ENCODE peak calls at places on chromosomes 1 and 21, in five cellular contexts. J is astrocyte of the spinal cord, C is mammary epithelial cell, A is cardiac muscle cell, P is fibroblast of the aortic adventitia. I is an unnamed sample.

GRCh38 chr1:153678519-153679336 is at the start of gene NPR1:
- DNase-seq in J (no peak), C (peak; percentile 31), A (peak; percentile 64), P (peak; percentile 61), I (peak; percentile 27)

GRCh38 chr1:28817133-28817532 is 5.2 kb downstream of the OPRD1 start:
- DNase-seq in J (no peak), C (no peak), A (no peak), P (no peak), I (no peak)

GRCh38 chr1:226635456-226635941 is 86.9 kb downstream of the STUM start:
- DNase-seq in J (no peak), C (peak; percentile 59), A (no peak), P (no peak), I (no peak)

GRCh38 chr1:154863702-154864174 is 6.3 kb downstream of the KCNN3 start:
- DNase-seq in J (peak; percentile 75), C (no peak), A (peak; percentile 48), P (no peak), I (peak; percentile 44)

GRCh38 chr1:52037402-52037814 is 3.8 kb upstream of the KTI12 start:
- DNase-seq in J (no peak), C (no peak), A (peak; percentile 58), P (peak; percentile 14), I (peak; percentile 58)

GRCh38 chr21:33651965-33652680 is 9.8 kb downstream of the ITSN1 start:
- DNase-seq in J (no peak), C (no peak), A (no peak), P (no peak), I (no peak)

GRCh38 chr1:119286587-119287181 is 81.9 kb upstream of the HAO2 start:
- DNase-seq in J (peak; percentile 39), C (peak; percentile 51), A (peak; percentile 53), P (peak; percentile 31), I (peak; percentile 44)

GRCh38 chr1:206723500-206724472 is 39.1 kb downstream of the MAPKAPK2 start:
- DNase-seq in J (peak; percentile 87), C (peak; percentile 50), A (peak; percentile 95), P (peak; percentile 94), I (peak; percentile 85)

GRCh38 chr1:12556957-12557935 is 60.8 kb downstream of the DHRS3 start:
- DNase-seq in J (no peak), C (no peak), A (peak; percentile 39), P (no peak), I (peak; percentile 68)

GRCh38 chr1:36387141-36387949 is 1.6 kb upstream of the STK40 start:
- DNase-seq in J (peak; percentile 78), C (peak; percentile 74), A (peak; percentile 94), P (peak; percentile 97), I (peak; percentile 94)

GRCh38 chr1:1111516-1112236 is 4.2 kb downstream of the C1orf159 start:
- DNase-seq in J (no peak), C (no peak), A (no peak), P (no peak), I (no peak)

GRCh38 chr1:116402333-116402732 is 29.3 kb downstream of the ATP1A1 start:
- DNase-seq in J (no peak), C (no peak), A (no peak), P (no peak), I (no peak)

GRCh38 chr1:22845536-22845935 is 127.1 kb downstream of the LACTBL1 start:
- DNase-seq in J (no peak), C (no peak), A (no peak), P (no peak), I (no peak)

GRCh38 chr1:228017356-228018124 is 10.7 kb downstream of the WNT3A start:
- DNase-seq in J (no peak), C (no peak), A (no peak), P (no peak), I (no peak)

GRCh38 chr1:155984341-155984740 is 6.0 kb upstream of the ARHGEF2 start:
- DNase-seq in J (no peak), C (no peak), A (no peak), P (no peak), I (no peak)

GRCh38 chr1:107870691-107871090 is 94.3 kb downstream of the VAV3 start:
- DNase-seq in J (no peak), C (peak; percentile 42), A (peak; percentile 54), P (peak; percentile 1), I (peak; percentile 62)

GRCh38 chr1:107871259-107871658 is 93.7 kb downstream of the VAV3 start:
- DNase-seq in J (no peak), C (no peak), A (no peak), P (no peak), I (no peak)

GRCh38 chr1:107874221-107874620 is 90.8 kb downstream of the VAV3 start:
- DNase-seq in J (no peak), C (peak; percentile 9), A (peak; percentile 16), P (peak; percentile 2), I (peak; percentile 3)

GRCh38 chr1:107867892-107868291 is 97.1 kb downstream of the VAV3 start:
- DNase-seq in J (no peak), C (no peak), A (no peak), P (no peak), I (no peak)

GRCh38 chr1:107871687-107872086 is 93.3 kb downstream of the VAV3 start:
- DNase-seq in J (no peak), C (no peak), A (no peak), P (no peak), I (no peak)
- H3K4me3 ChIP-seq in J (no peak overlapping the region), C (no peak overlapping the region), A (no peak overlapping the region), P (no peak overlapping the region), I (no peak overlapping the region)

GRCh38 chr21:35559881-35560280 is 500.4 kb downstream of the SETD4 start:
- DNase-seq in J (peak; percentile 71), C (no peak), A (peak; percentile 45), P (peak; percentile 57), I (peak; percentile 60)

GRCh38 chr21:35562876-35563275 is 497.4 kb downstream of the SETD4 start:
- DNase-seq in J (peak; percentile 37), C (no peak), A (peak; percentile 33), P (no peak), I (no peak)

GRCh38 chr21:35561076-35561475 is 499.2 kb downstream of the SETD4 start:
- DNase-seq in J (peak; percentile 36), C (no peak), A (no peak), P (no peak), I (no peak)

GRCh38 chr21:35556536-35556935 is 503.8 kb downstream of the SETD4 start:
- DNase-seq in J (no peak), C (no peak), A (no peak), P (no peak), I (no peak)

GRCh38 chr21:35559128-35559831 is 501.0 kb downstream of the SETD4 start:
- DNase-seq in J (peak; percentile 97), C (peak; percentile 33), A (peak; percentile 93), P (peak; percentile 92), I (peak; percentile 95)
- TF ChIP-seq CTCF in J (no peak), C (no peak), A (no peak), P (no peak), I (peak; percentile 40)

GRCh38 chr1:211514030-211514754 is 22.2 kb upstream of the RD3 start:
- DNase-seq in J (peak; percentile 89), C (peak; percentile 81), A (peak; percentile 91), P (peak; percentile 89), I (peak; percentile 83)

GRCh38 chr1:211518330-211519289 is 26.6 kb upstream of the RD3 start:
- DNase-seq in J (no peak), C (no peak), A (no peak), P (no peak), I (peak; percentile 6)

GRCh38 chr1:211511947-211512346 is 20.0 kb upstream of the RD3 start:
- DNase-seq in J (peak; percentile 85), C (peak; percentile 88), A (peak; percentile 38), P (peak; percentile 46), I (no peak)

GRCh38 chr1:211517006-211517405 is 25.0 kb upstream of the RD3 start:
- DNase-seq in J (no peak), C (no peak), A (no peak), P (no peak), I (no peak)

DNA sequence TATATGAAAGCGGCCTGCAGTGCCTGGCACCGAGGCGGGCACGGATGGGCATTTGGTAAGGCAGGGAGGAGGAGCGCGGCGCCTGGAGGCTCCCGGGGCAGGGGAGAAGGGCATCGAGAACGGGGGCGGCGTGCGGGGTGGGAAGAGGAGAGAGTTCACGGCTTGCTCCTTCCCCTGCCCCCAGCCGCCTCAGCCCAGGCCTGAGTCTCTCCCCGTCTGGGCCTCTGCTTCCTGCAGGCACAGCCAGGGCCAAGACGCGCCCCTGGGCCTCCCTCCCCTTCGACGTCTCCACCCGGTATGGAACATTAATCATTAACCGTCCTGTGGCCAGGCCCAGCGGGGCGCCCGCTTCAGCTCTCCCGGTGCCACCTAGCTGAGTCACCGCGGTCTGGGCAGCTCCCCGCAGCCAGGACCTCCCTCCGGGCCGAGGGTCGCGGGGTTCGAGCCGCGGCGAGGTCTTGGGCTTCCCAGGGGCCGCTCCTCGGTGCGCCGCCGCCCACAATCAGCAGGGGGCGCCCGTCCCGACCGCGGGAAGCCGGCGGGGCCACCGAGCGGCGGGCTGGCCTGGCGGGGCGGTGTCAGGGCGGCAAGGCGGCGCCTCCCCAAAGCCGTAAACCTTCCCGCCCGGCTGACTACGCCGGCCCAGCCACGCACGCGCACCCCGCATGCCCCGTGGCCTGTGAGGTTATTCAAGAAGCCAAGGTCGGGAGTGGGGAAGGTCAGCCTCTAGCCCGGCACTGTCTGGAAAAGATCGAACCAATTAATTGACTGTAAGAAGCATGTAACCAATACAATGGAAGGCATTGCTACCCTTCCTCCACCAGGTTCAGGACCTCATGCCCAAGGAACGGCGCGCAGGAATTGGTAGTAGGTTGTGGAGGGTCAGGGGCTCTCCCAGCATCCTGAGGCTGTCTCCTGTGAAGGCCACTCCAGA is 23.4 kb upstream of the RD3 start:
- DNase-seq in J (peak; percentile 96), C (peak; percentile 92), A (peak; percentile 83), P (peak; percentile 72), I (peak; percentile 68)
- H3K4me3 ChIP-seq in J (no peak overlapping the region), C (peak overlapping the region; percentile 19), A (peak overlapping the region; percentile 3), P (peak overlapping the region; percentile 52), I (peak overlapping the region; percentile 49)

GRCh38 chr21:43916691-43917514 is 51.9 kb downstream of the AGPAT3 start:
- DNase-seq in J (no peak), C (peak; percentile 35), A (peak; percentile 13), P (no peak), I (no peak)

GRCh38 chr21:43918385-43918947 is 53.4 kb downstream of the AGPAT3 start:
- DNase-seq in J (no peak), C (no peak), A (no peak), P (no peak), I (no peak)

GRCh38 chr21:43919283-43919682 is 54.3 kb downstream of the AGPAT3 start:
- DNase-seq in J (no peak), C (no peak), A (no peak), P (no peak), I (no peak)

GRCh38 chr21:43916076-43916475 is 51.1 kb downstream of the AGPAT3 start:
- DNase-seq in J (no peak), C (no peak), A (no peak), P (no peak), I (no peak)

DNA sequence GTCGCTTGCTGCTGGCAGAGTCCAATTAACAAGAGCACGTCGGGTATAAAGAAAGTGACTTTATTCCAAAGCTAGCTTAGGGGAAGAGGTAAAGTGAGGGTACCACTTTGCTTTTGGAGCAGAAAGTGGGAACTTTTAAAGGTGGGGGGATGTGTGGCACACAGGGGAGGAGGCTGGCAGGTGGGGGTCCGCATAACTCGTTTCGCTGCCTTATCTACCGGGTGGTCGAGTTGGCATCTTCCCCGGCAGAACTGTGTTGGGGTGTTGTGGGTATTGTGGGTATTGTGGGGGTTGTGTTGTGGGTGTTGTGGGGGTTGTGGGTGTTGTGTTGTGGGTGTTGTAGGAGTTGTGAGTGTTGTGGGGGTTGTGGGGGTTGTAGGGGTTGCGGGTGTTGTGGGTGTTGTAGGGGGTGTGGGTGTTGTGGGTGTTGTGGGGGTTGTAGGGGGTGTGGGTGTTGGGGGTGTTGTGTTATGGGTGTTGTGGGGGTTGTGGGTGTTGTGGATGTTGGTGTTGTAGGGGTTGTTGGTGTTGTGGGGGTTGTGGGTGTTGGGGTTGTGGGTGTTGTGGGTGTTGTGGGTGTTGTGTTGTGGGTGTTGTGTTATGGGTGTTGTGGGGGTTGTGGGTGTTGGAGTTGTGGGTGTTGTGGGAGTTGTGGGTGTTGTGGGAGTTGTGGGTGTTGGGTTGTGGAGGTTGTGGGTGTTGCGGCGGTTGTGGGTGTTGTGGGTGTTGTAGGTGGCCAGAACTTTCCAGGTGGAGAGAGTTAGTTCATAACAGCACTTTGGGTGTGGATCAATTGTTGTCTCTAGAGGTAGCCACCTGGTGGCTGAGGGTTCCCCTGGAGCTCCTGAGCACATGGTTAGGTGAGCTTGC is 52.7 kb downstream of the AGPAT3 start:
- DNase-seq in J (no peak), C (peak; percentile 26), A (no peak), P (no peak), I (no peak)
- TF ChIP-seq CTCF in J (no peak), C (peak; percentile 47), A (no peak), P (no peak), I (no peak)

I was measured in AG10803.